ENCODE peak calls at places on chromosomes 4 and X, in ten cellular contexts. C is Calu3; J is NCI-H1105; A is CD4-positive, alpha-beta memory T cell; L is activated CD8-positive, alpha-beta memory T cell treated with anti-CD3 and anti-CD28 coated beads, Interleukin-2, amount 50 U/mL, for 48 hours; V is NCI-H1417; G is ascending aorta; M is NCI-H748 treated with DMSO at 0.1 percent for 48 hours; P is T-helper 2 cell treated with Interferon-gamma antibody and Interleukin-4, amounts not matched to agents 5 μg/mL and 100 μg/mL, for 36 hours; E is AG04450. I is an unnamed sample.

GRCh38 chr4:80956421-80956820 is 74.1 kb upstream of the BMP3 start:
- DNase-seq in C (no peak), L (no peak), J (no peak), G (no peak), V (no peak), P (no peak), E (no peak), M (no peak), A (no peak), I (no peak)

GRCh38 chrX:116384406-116384805 is 52.0 kb upstream of the SLC6A14 start:
- DNase-seq in M (no peak), V (no peak), P (no peak), G (no peak), C (no peak), L (no peak), J (no peak), A (no peak), E (no peak), I (no peak)

GRCh38 chr4:114318309-114318708 is 280.3 kb upstream of the UGT8 start:
- DNase-seq in A (no peak), V (no peak), E (peak), L (no peak), M (no peak), J (no peak), G (no peak), C (no peak), P (no peak), I (no peak)

GRCh38 chr4:35912174-35912573 is 332.1 kb downstream of the ARAP2 start:
- DNase-seq in E (no peak), L (no peak), A (no peak), V (no peak), G (no peak), P (no peak), M (no peak), C (no peak), J (no peak), I (no peak)

GRCh38 chr4:16005671-16006070 is 42.7 kb upstream of the FGFBP2 start:
- DNase-seq in L (no peak), A (no peak), G (no peak), V (no peak), M (no peak), C (no peak), E (no peak), J (no peak), P (no peak), I (no peak)

GRCh38 chr4:32169841-32170240 is 1449.7 kb downstream of the PCDH7 start:
- DNase-seq in G (no peak), L (no peak), P (no peak), C (no peak), M (no peak), E (no peak), J (no peak), V (no peak), A (no peak), I (no peak)

GRCh38 chrX:103442536-103442901 is 66.2 kb downstream of the BEX3 start:
- DNase-seq in E (peak), V (no peak), L (no peak), M (no peak), C (no peak), P (no peak), J (no peak), G (no peak), A (no peak), I (no peak)

GRCh38 chr4:94357624-94358023 is 15.0 kb upstream of the HPGDS start:
- DNase-seq in L (no peak), P (no peak), M (no peak), E (no peak), G (no peak), J (no peak), C (no peak), V (no peak), A (no peak), I (no peak)

GRCh38 chr4:16082424-16083216 is 1.2 kb downstream of the PROM1 start:
- DNase-seq in M (no peak), V (peak), J (no peak), E (no peak), C (peak), G (peak), P (peak), L (peak), A (no peak), I (no peak)

GRCh38 chr4:138078264-138078663 is 163.9 kb downstream of the SLC7A11 start:
- DNase-seq in J (no peak), E (no peak), G (no peak), V (no peak), A (no peak), L (no peak), C (no peak), P (no peak), M (no peak), I (no peak)

GRCh38 chr4:84177831-84178230 is 321.3 kb downstream of the NKX6-1 start:
- DNase-seq in A (no peak), J (no peak), P (no peak), G (no peak), V (no peak), L (no peak), E (no peak), M (no peak), C (no peak), I (no peak)

GRCh38 chrX:30302957-30303356 is 6.2 kb downstream of the NR0B1 start:
- DNase-seq in J (no peak), L (no peak), M (no peak), E (no peak), P (no peak), C (peak), V (no peak), A (no peak), G (no peak), I (no peak)

GRCh38 chrX:139881572-139881971 is 51.3 kb downstream of the ATP11C start:
- DNase-seq in V (no peak), J (no peak), P (no peak), L (no peak), A (no peak), M (no peak), E (no peak), C (no peak), G (no peak), I (peak)

GRCh38 chr4:15320116-15320515 is 107.7 kb upstream of the C1QTNF7 start:
- DNase-seq in J (no peak), E (no peak), M (no peak), P (no peak), C (no peak), G (no peak), V (no peak), L (no peak), A (no peak), I (no peak)

GRCh38 chr4:39616651-39617050 is 22.0 kb downstream of the SMIM14 start:
- DNase-seq in L (no peak), G (no peak), V (no peak), A (no peak), J (no peak), P (no peak), E (no peak), M (no peak), C (no peak), I (no peak)

GRCh38 chr4:22435652-22436051 is 80.2 kb downstream of the ADGRA3 start:
- DNase-seq in J (no peak), V (no peak), L (no peak), A (no peak), E (no peak), G (no peak), P (no peak), M (no peak), C (no peak), I (no peak)

GRCh38 chr4:184825394-184826314 is at the start of gene ACSL1:
- DNase-seq in L (peak), E (no peak), P (peak), G (peak), J (peak), A (peak), M (peak), V (peak), C (peak), I (peak)

GRCh38 chr4:54550415-54551171 is 107.2 kb upstream of the KIT start:
- DNase-seq in M (no peak), J (no peak), L (no peak), P (no peak), G (no peak), A (no peak), E (no peak), V (no peak), C (no peak), I (peak)

GRCh38 chrX:11908371-11908770 is 150.3 kb downstream of the MSL3 start:
- DNase-seq in J (no peak), C (peak), E (no peak), A (no peak), L (no peak), G (no peak), V (no peak), P (peak), M (peak), I (no peak)

GRCh38 chr4:152072001-152072485 is 311.2 kb upstream of the GATB start:
- DNase-seq in E (no peak), A (no peak), J (no peak), L (no peak), C (no peak), G (no peak), P (no peak), M (no peak), V (no peak), I (no peak)

GRCh38 chr4:2256781-2257191 is 5.1 kb downstream of the MXD4 start:
- DNase-seq in M (no peak), C (no peak), G (peak), J (no peak), L (peak), E (no peak), A (peak), V (no peak), P (no peak), I (no peak)

GRCh38 chr4:27239651-27240050 is 379.0 kb downstream of the STIM2 start:
- DNase-seq in L (no peak), V (no peak), P (no peak), E (no peak), C (no peak), M (no peak), A (no peak), J (no peak), G (peak), I (no peak)

GRCh38 chr4:109748114-109748513 is 18.2 kb upstream of the PLA2G12A start:
- DNase-seq in L (no peak), A (no peak), V (no peak), C (no peak), J (no peak), M (no peak), E (no peak), G (no peak), P (no peak), I (no peak)

GRCh38 chr4:173214661-173215060 is 46.0 kb downstream of the GALNT7 start:
- DNase-seq in M (no peak), E (no peak), J (no peak), P (no peak), A (no peak), G (no peak), C (no peak), L (no peak), V (no peak), I (no peak)

GRCh38 chrX:15216280-15216679 is 53.6 kb downstream of the ASB9 start:
- DNase-seq in V (no peak), C (no peak), G (no peak), M (no peak), J (no peak), P (no peak), A (no peak), E (no peak), L (no peak), I (no peak)

GRCh38 chr4:125624951-125625350 is 310.2 kb downstream of the FAT4 start:
- DNase-seq in L (no peak), M (no peak), A (no peak), G (no peak), C (no peak), E (no peak), P (no peak), V (no peak), J (no peak), I (no peak)

GRCh38 chr4:173517781-173518371 is 12.2 kb downstream of the HAND2 start:
- DNase-seq in P (no peak), L (no peak), C (no peak), J (no peak), A (no peak), M (no peak), G (peak), E (no peak), V (no peak), I (no peak)

I was measured in amniotic stem cell.